ENCODE peak calls at places on chromosomes 11 and 22, in four cellular contexts. One of them, this sample, is unnamed.

GRCh38 chr11:84866922-84867321 is 760.2 kb downstream of the DLG2 start:
- DNase-seq in thoracic aorta: no peak
- DNase-seq in neuronal stem cell: no peak
- DNase-seq in tibial artery: no peak
- DNase-seq in this sample: no peak

GRCh38 chr11:66906077-66906929 is 49.4 kb downstream of the LRFN4 start:
- DNase-seq in thoracic aorta: no peak
- DNase-seq in neuronal stem cell: no peak
- DNase-seq in tibial artery: no peak
- DNase-seq in this sample: no peak

GRCh38 chr11:33135216-33135615 is 26.1 kb downstream of the CSTF3 start:
- DNase-seq in thoracic aorta: no peak
- DNase-seq in neuronal stem cell: no peak
- DNase-seq in tibial artery: no peak
- DNase-seq in this sample: no peak

GRCh38 chr11:40306938-40307548 is 1152.4 kb downstream of the LRRC4C start:
- DNase-seq in thoracic aorta: no peak
- DNase-seq in neuronal stem cell: peak; percentile 11
- DNase-seq in tibial artery: no peak
- DNase-seq in this sample: no peak

GRCh38 chr11:114036156-114036811 is 23.2 kb upstream of the ZBTB16 start:
- DNase-seq in thoracic aorta: no peak
- DNase-seq in neuronal stem cell: peak; percentile 88
- DNase-seq in tibial artery: peak; percentile 91
- DNase-seq in this sample: peak; percentile 84

GRCh38 chr22:27648853-27649252 is 152.7 kb downstream of the MN1 start:
- DNase-seq in thoracic aorta: no peak
- DNase-seq in neuronal stem cell: no peak
- DNase-seq in tibial artery: no peak
- DNase-seq in this sample: no peak

GRCh38 chr11:124884340-124884739 is 13.3 kb downstream of the ROBO4 start:
- DNase-seq in thoracic aorta: no peak
- DNase-seq in neuronal stem cell: no peak
- DNase-seq in tibial artery: peak; percentile 54
- DNase-seq in this sample: no peak

GRCh38 chr22:22086501-22087158 is 104.0 kb upstream of the TOP3B start:
- DNase-seq in thoracic aorta: no peak
- DNase-seq in neuronal stem cell: no peak
- DNase-seq in tibial artery: no peak
- DNase-seq in this sample: peak; percentile 47

GRCh38 chr22:26586556-26587325 is 3.2 kb downstream of the TPST2 start:
- DNase-seq in thoracic aorta: no peak
- DNase-seq in neuronal stem cell: no peak
- DNase-seq in tibial artery: no peak
- DNase-seq in this sample: no peak

GRCh38 chr22:28497188-28497587 is 182.5 kb downstream of the TTC28 start:
- DNase-seq in thoracic aorta: no peak
- DNase-seq in neuronal stem cell: no peak
- DNase-seq in tibial artery: no peak
- DNase-seq in this sample: no peak

DNA sequence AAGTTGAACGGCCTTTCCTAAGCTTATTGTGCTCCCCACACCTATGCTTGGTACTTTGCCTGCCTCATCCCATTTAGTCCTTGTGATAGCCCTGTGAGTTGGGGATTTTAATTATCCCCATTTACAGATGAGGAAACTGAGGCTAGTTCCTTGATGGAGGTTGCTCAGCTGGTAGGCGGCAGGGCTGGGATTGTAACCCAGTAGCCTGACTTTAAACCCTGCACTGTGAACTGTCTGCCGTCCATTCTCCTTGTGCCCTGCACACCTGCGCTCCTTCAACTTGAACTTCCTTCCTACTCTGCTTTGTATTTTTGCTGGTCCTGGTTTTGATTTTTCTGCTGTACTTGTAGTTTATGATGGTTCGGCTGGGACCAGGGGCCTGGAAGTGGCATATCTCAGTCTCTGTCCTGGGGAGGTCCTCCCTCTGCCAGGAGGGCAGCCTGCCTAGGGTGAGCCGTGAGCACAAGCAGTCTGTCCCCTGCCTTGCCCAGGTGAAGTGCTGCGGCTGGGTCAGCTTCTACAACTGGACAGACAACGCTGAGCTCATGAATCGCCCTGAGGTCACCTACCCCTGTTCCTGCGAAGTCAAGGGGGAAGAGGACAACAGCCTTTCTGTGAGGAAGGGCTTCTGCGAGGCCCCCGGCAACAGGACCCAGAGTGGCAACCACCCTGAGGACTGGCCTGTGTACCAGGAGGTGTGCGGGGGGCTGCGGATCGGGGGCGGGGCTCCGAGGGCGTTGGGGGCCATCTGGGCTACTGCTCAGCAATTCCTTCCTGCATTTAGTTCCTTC is 52.4 kb downstream of the CD82 start:
- DNase-seq in thoracic aorta: no peak
- DNase-seq in neuronal stem cell: no peak
- DNase-seq in tibial artery: peak; percentile 65
- DNase-seq in this sample: no peak
- H3K36me3 ChIP-seq in thoracic aorta: no peaks in the 10 kb centered on the region
- H3K36me3 ChIP-seq in neuronal stem cell: no peaks in the 10 kb centered on the region
- H3K36me3 ChIP-seq in tibial artery: peaks cover 40% of the 10 kb centered on the region
- H3K36me3 ChIP-seq in this sample: no peaks in the 10 kb centered on the region

GRCh38 chr22:45925811-45926351 is 51.1 kb downstream of the WNT7B start:
- DNase-seq in thoracic aorta: no peak
- DNase-seq in neuronal stem cell: no peak
- DNase-seq in tibial artery: no peak
- DNase-seq in this sample: no peak
- H3K27me3 ChIP-seq in thoracic aorta: no peaks in the 10 kb centered on the region
- H3K27me3 ChIP-seq in neuronal stem cell: no peaks in the 10 kb centered on the region
- H3K27me3 ChIP-seq in tibial artery: peaks cover 38% of the 10 kb centered on the region
- H3K27me3 ChIP-seq in this sample: peaks cover 21% of the 10 kb centered on the region

DNA sequence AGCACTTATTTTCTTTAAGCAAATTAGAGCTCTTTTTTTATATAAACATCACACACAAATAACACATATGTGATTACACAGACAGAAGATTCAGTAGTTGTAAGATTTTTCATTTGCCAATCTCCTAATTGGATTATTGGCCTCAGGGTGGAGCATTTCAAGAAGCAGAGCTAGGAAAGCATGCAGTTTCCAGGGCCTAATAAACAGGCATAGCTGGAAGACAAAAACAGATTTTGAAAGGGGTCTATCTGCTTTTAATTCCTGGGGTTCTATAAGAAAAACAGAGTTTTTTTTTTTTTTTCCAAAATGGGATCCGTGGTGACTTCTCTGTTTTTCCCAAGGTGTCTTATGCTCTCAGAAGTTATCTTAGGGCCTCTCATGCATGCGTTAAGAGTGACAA is 7.6 kb upstream of the FOLR3 start:
- DNase-seq in thoracic aorta: no peak
- DNase-seq in neuronal stem cell: no peak
- DNase-seq in tibial artery: no peak
- DNase-seq in this sample: no peak
- H3K4me1 ChIP-seq in thoracic aorta: no peaks in the 10 kb centered on the region
- H3K4me1 ChIP-seq in neuronal stem cell: no peaks in the 10 kb centered on the region
- H3K4me1 ChIP-seq in tibial artery: no peaks in the 10 kb centered on the region
- H3K4me1 ChIP-seq in this sample: peaks cover 19% of the 10 kb centered on the region

GRCh38 chr11:121581607-121582006 is 128.8 kb upstream of the SORL1-AS1 start:
- DNase-seq in thoracic aorta: no peak
- DNase-seq in neuronal stem cell: no peak
- DNase-seq in tibial artery: no peak
- DNase-seq in this sample: no peak
- H3K36me3 ChIP-seq in thoracic aorta: peaks cover 5% of the 10 kb centered on the region
- H3K36me3 ChIP-seq in neuronal stem cell: peaks cover 57% of the 10 kb centered on the region
- H3K36me3 ChIP-seq in tibial artery: peaks cover 64% of the 10 kb centered on the region
- H3K36me3 ChIP-seq in this sample: peaks cover 67% of the 10 kb centered on the region

DNA sequence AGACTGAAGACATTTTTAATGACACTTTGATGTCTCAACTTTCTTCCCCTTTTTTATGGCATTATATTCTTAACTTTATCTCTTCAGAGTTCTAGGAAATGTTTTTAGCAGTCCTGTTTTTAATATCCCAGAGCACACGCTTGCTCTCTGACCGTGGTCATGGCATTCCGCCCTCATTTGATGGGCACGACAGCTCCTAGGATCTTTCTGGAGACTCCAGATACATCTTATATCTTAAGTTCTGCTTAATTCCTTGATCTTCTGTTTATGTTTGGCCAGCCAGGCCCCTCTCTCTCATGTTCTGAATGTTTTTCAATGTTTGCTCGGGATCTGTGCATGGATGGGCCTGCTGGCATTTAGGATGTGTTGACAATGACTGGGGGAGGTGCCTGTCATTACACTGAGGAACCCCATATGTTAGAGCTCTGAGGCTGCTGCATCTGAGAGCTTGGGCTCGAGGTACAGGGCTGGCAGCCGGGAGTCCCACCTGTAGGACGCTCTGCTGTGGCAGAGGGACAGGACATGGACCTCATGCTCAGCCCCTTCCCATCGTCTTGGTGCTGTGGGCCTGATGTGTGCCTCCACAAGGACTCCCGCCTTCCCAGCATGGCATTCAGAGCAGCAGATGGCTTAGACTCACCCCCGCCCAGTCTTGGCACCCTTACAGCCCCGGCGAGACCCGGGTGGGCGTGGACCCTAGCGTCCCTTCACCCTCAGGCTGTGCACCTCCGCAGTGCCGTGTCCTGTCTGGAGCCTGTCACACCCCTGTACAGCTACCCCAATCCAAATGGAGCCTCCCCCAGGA is 75.0 kb downstream of the CDKN1C start:
- DNase-seq in thoracic aorta: no peak
- DNase-seq in neuronal stem cell: no peak
- DNase-seq in tibial artery: peak; percentile 63
- DNase-seq in this sample: peak; percentile 60
- H3K27me3 ChIP-seq in thoracic aorta: no peaks in the 10 kb centered on the region
- H3K27me3 ChIP-seq in neuronal stem cell: no peaks in the 10 kb centered on the region
- H3K27me3 ChIP-seq in tibial artery: peaks cover 46% of the 10 kb centered on the region
- H3K27me3 ChIP-seq in this sample: no peaks in the 10 kb centered on the region

This sample was measured in left lung.